ENCODE peak calls at places on chromosomes 11 and 22, in six cellular contexts. V is endodermal cell, H is body of pancreas, X is Peyer's patch, Q is stomach, P is uterus. U is an unnamed sample.

GRCh38 chr11:10455637-10456487 is 798 bp downstream of the AMPD3 start:
- DNase-seq in Q (peak), V (peak), X (peak), H (peak), P (peak), U (peak)

GRCh38 chr11:77199346-77199745 is 71.3 kb downstream of the MYO7A start:
- DNase-seq in X (peak), H (no peak), Q (peak), P (peak), V (no peak), U (peak)

GRCh38 chr11:78957481-78958245 is 383.0 kb upstream of the NARS2 start:
- DNase-seq in V (no peak), X (no peak), H (no peak), P (no peak), Q (no peak), U (no peak)

GRCh38 chr11:113531078-113531477 is 55.9 kb upstream of the DRD2 start:
- DNase-seq in H (no peak), X (no peak), Q (no peak), P (no peak), V (peak), U (no peak)

GRCh38 chr11:119671048-119671447 is 58.0 kb downstream of the NECTIN1 start:
- DNase-seq in Q (peak), V (no peak), H (peak), X (peak), P (peak), U (peak)

GRCh38 chr11:58286249-58286648 is 18.2 kb upstream of the OR10W1 start:
- DNase-seq in X (peak), P (no peak), V (peak), H (no peak), Q (no peak), U (no peak)

GRCh38 chr11:79447039-79447438 is 6.2 kb upstream of the TENM4 start:
- DNase-seq in V (no peak), Q (no peak), P (no peak), H (no peak), X (no peak), U (no peak)

GRCh38 chr22:47259990-47260389 is 497.5 kb downstream of the TBC1D22A start:
- DNase-seq in H (no peak), P (no peak), Q (no peak), X (no peak), V (no peak), U (no peak)

GRCh38 chr11:112503410-112503809 is 242.8 kb upstream of the PLET1 start:
- DNase-seq in Q (no peak), X (no peak), P (no peak), V (no peak), H (no peak), U (no peak)

GRCh38 chr22:41762980-41763779 is 37.3 kb upstream of the CCDC134 start:
- DNase-seq in H (no peak), X (peak), P (no peak), V (peak), Q (no peak), U (no peak)

GRCh38 chr11:94767292-94767690 is 865 bp upstream of the AMOTL1 start:
- DNase-seq in X (no peak), P (no peak), Q (no peak), H (no peak), V (peak), U (no peak)

GRCh38 chr22:46684706-46685105 is 53.3 kb downstream of the CERK start:
- DNase-seq in P (no peak), Q (peak), H (peak), V (no peak), X (peak), U (no peak)

GRCh38 chr11:4092031-4092430 is 2.6 kb upstream of the RRM1 start:
- DNase-seq in V (no peak), Q (no peak), X (no peak), P (no peak), H (no peak), U (no peak)

GRCh38 chr11:117059611-117060010 is 38.6 kb downstream of the SIK3 start:
- DNase-seq in P (no peak), X (no peak), V (no peak), Q (no peak), H (no peak), U (no peak)

GRCh38 chr22:44888491-44888941 is 121.3 kb downstream of the PHF21B start:
- DNase-seq in V (peak), H (no peak), P (no peak), Q (no peak), X (peak), U (peak)

GRCh38 chr11:22703040-22703439 is 36.6 kb downstream of the GAS2 start:
- DNase-seq in V (no peak), Q (no peak), P (no peak), H (peak), X (no peak), U (no peak)

GRCh38 chr22:20192972-20193760 is 42.3 kb upstream of the CCDC188 start:
- DNase-seq in H (no peak), P (no peak), V (no peak), X (no peak), Q (no peak), U (no peak)

GRCh38 chr11:57379732-57380131 is 1.2 kb downstream of the PRG3 start:
- DNase-seq in X (no peak), P (no peak), H (no peak), Q (no peak), V (peak), U (no peak)

GRCh38 chr11:78798567-78799170 is 224.0 kb upstream of the NARS2 start:
- DNase-seq in P (peak), V (peak), X (peak), H (peak), Q (peak), U (peak)

GRCh38 chr22:26462971-26463661 is 20.5 kb downstream of the HPS4 start:
- DNase-seq in V (no peak), X (no peak), Q (no peak), P (no peak), H (no peak), U (no peak)

GRCh38 chr11:44766112-44766971 is 39.6 kb downstream of the TSPAN18 start:
- DNase-seq in V (peak), H (peak), Q (peak), P (peak), X (no peak), U (peak)

GRCh38 chr22:29049655-29050263 is 11.9 kb downstream of the C22orf31 start:
- DNase-seq in P (no peak), V (no peak), Q (peak), X (no peak), H (no peak), U (no peak)

GRCh38 chr11:93031386-93031785 is 61.9 kb downstream of the MTNR1B start:
- DNase-seq in X (no peak), H (no peak), V (peak), P (no peak), Q (no peak), U (no peak)

GRCh38 chr11:497565-498296 is 9.3 kb downstream of the RNH1 start:
- DNase-seq in P (no peak), H (no peak), X (no peak), Q (no peak), V (no peak), U (no peak)

GRCh38 chr22:20642668-20643179 is 131.2 kb upstream of the SERPIND1 start:
- DNase-seq in Q (no peak), V (peak), H (no peak), X (peak), P (no peak), U (no peak)

GRCh38 chr11:59666969-59667368 is 1.9 kb downstream of the PATL1 start:
- DNase-seq in P (no peak), X (no peak), V (no peak), Q (no peak), H (no peak), U (no peak)

GRCh38 chr22:44304354-44304753 is 8.4 kb downstream of the SHISAL1 start:
- DNase-seq in H (peak), P (peak), Q (no peak), X (no peak), V (no peak), U (no peak)

GRCh38 chr11:94493443-94494199 is at the start of the genes ANKRD49 and MRE11:
- DNase-seq in X (peak), Q (peak), P (peak), V (peak), H (peak), U (peak)

GRCh38 chr11:108223449-108224149 is 732 bp downstream of the ATM start:
- DNase-seq in P (peak), Q (no peak), X (no peak), H (no peak), V (no peak), U (peak)

GRCh38 chr11:128904872-128905344 is 13.8 kb downstream of the KCNJ5 start:
- DNase-seq in P (no peak), Q (no peak), H (peak), X (peak), V (peak), U (no peak)

GRCh38 chr11:12725863-12726666 is 51.8 kb downstream of the TEAD1 start:
- DNase-seq in X (no peak), Q (no peak), P (no peak), V (peak), H (no peak), U (no peak)

GRCh38 chr11:103680861-103681260 is 355.6 kb upstream of the DDI1 start:
- DNase-seq in P (no peak), V (no peak), Q (no peak), H (no peak), X (no peak), U (no peak)

GRCh38 chr11:8041576-8041975 is 39.4 kb upstream of the TUB start:
- DNase-seq in Q (no peak), H (no peak), X (no peak), P (no peak), V (no peak), U (no peak)

GRCh38 chr11:17008099-17008498 is 6.1 kb downstream of the PLEKHA7 start:
- DNase-seq in V (no peak), H (peak), Q (peak), P (no peak), X (no peak), U (no peak)

GRCh38 chr11:11605821-11606450 is 15.9 kb downstream of the GALNT18 start:
- DNase-seq in Q (no peak), X (no peak), V (no peak), P (no peak), H (no peak), U (no peak)

DNA sequence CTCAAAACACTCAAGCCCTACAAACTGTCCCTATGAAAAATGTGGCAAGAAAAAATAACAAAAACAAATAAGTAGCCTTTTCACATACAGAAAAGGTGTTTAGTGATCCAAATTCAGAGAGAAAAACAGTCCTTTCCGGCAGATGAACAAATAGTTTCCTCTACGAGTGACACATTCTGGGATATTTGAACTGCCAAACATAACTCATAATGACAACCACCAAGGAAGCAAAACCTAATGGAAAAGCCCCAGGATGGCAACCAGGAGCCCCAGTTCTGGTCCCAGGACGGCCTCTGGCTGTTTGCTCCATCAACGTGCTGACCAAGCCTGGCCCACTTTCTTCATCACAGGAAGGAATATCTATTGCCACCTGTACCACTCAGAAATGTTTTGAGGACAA is 6.0 kb downstream of the PACSIN2 start:
- DNase-seq in Q (no peak), P (no peak), X (no peak), H (no peak), V (no peak), U (no peak)
- H3K27ac ChIP-seq in Q (peak), P (no peak), X (peak), H (peak), V (no peak), U (peak)

DNA sequence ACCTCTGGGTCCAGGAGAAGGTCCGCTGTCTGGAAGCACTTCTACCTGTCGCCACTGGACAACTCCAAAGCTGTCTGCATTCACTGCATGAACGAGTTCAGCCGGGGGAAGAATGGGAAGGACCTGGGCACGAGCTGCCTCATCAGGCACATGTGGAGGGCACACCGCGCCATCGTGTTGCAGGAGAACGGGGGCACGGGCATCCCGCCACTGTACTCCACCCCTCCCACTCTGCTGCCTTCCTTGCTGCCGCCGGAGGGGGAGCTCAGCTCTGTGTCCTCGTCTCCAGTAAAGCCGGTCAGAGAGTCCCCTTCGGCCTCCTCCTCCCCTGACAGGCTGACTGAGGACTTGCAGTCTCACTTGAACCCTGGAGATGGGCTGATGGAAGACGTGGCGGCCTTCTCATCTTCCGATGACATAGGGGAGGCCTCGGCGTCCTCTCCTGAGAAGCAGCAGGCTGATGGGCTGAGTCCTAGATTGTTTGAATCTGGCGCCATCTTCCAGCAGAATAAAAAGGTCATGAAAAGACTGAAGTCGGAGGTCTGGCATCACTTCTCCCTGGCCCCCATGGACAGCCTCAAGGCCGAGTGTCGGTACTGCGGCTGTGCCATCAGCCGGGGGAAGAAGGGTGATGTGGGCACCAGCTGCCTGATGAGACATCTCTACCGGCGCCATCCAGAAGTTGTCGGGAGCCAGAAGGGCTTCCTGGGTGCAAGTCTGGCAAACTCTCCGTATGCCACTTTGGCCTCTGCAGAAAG is 31.0 kb downstream of the ZBED4 start:
- DNase-seq in X (no peak), Q (no peak), V (no peak), H (no peak), P (no peak), U (no peak)
- H3K4me3 ChIP-seq in X (no peak), Q (no peak), V (no peak), H (no peak), P (no peak), U (no peak)

DNA sequence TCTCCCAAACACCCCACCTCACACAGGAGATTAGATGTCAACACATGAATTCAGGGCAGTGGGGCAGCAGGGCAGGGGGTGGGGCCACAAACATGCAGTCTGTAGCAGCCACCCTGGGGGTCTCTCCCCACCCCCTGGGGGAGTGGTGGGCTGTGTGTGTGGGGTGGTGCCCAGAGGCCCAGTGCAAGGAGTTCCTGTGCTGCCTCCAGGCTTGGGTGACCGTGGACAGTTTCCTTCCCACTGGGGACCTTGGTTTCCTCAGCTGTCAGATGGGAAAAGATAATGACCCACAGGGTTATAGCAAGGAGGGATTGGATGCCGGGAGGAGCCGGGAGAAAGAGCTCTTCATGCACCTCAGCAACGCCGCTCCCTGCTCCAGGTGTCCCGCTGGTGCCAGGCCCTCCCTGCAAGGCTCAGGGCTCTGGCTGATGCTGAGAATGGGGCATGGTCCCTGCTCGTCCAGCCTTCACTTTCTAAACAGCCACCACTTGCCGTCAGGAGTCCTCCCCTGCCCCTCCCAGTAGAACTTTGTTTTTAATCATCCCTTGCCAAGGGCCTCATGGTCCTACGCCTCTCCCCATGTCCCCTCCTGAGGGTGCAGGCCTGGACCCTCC is 2.0 kb upstream of the MRGPRF start:
- DNase-seq in H (no peak), X (no peak), P (no peak), Q (no peak), V (no peak), U (no peak)
- H3K27ac ChIP-seq in H (peak), X (peak), P (peak), Q (peak), V (no peak), U (peak)

GRCh38 chr11:64996327-64996709 is 453 bp downstream of the BATF2 start:
- DNase-seq in V (no peak), H (no peak), X (no peak), Q (no peak), P (no peak), U (no peak)

GRCh38 chr11:64998690-64999431 is 2.1 kb upstream of the BATF2 start:
- DNase-seq in H (peak), X (peak), V (no peak), Q (no peak), P (no peak), U (no peak)

GRCh38 chr11:64998141-64998540 is 1.4 kb upstream of the BATF2 start:
- DNase-seq in Q (no peak), X (no peak), H (no peak), P (no peak), V (peak), U (no peak)

GRCh38 chr11:64994318-64994717 is 2.5 kb downstream of the BATF2 start:
- DNase-seq in Q (no peak), X (no peak), P (no peak), V (no peak), H (no peak), U (no peak)

DNA sequence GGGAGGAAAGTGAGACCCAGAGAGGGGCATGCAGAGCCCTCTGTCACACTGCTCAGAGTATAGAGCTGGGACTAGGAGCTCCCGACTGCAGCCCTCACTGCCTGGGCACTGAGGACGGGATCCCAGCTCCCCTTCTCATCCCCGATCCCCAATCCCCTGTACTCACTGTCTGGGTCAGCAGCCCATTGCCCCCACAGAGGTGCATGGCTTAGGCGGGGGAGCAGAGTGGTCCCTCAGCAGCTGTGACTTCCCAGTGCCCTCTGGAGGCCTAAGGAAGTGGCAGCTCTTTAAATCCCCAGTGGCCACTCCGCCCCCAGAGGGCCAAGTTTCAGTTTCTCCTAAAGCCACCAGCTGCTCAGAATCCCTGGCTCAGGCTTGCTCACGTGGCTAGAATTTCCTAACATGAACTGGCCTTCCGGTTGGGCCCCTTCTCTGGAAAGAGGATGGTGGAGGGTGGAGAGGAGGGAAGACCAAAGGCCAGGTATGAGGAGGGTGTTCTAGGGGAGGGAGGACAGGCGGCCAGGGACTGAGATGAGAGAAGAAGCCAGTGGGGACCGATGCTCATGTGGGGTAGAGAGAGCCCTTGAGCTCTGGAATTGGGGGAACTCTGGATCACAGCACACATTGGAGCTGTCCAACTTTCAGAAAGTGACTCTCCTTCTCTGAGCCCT is at the start of gene BATF2:
- DNase-seq in V (peak), Q (peak), H (peak), P (peak), X (peak), U (peak)
- H3K4me3 ChIP-seq in V (no peak), Q (peak), H (peak), P (peak), X (peak), U (peak)

U was measured in tibial artery.